ENCODE peak calls at places on chromosomes 3 and 15, in ten cellular contexts. N is gastrocnemius medialis, M is transverse colon, F is body of pancreas, K is fibroblast of lung, C is heart left ventricle, R is choroid plexus epithelial cell, Q is fibroblast of pulmonary artery, E is AG10803, U is AG04450. J is an unnamed sample.

GRCh38 chr3:186626254-186626847 is 13.5 kb downstream of the AHSG start:
- DNase-seq in N (no peak), M (no peak), F (no peak), K (no peak), C (no peak), R (no peak), Q (no peak), E (no peak), U (no peak), J (no peak)

GRCh38 chr3:154862265-154862664 is 217.9 kb upstream of the MME start:
- DNase-seq in N (no peak), M (no peak), F (no peak), K (peak), C (no peak), R (peak), Q (no peak), E (peak), U (peak), J (peak)

GRCh38 chr3:42476225-42477160 is 25.9 kb upstream of the VIPR1 start:
- DNase-seq in N (no peak), M (peak), F (peak), K (no peak), C (no peak), R (no peak), Q (peak), E (no peak), U (no peak), J (peak)

GRCh38 chr3:195044411-195044810 is 226.5 kb downstream of the XXYLT1 start:
- DNase-seq in N (no peak), M (no peak), F (no peak), K (no peak), C (no peak), R (no peak), Q (no peak), E (no peak), U (no peak), J (no peak)

GRCh38 chr3:74515451-74515850 is 99.0 kb downstream of the CNTN3 start:
- DNase-seq in N (no peak), M (no peak), F (no peak), K (no peak), C (no peak), R (peak), Q (no peak), E (no peak), U (no peak), J (no peak)

GRCh38 chr3:11713171-11713570 is 69.5 kb upstream of the VGLL4 start:
- DNase-seq in N (no peak), M (no peak), F (no peak), K (no peak), C (no peak), R (no peak), Q (no peak), E (no peak), U (no peak), J (no peak)

GRCh38 chr15:55703873-55704285 is 39.1 kb downstream of the PRTG start:
- DNase-seq in N (no peak), M (no peak), F (no peak), K (peak), C (no peak), R (peak), Q (peak), E (peak), U (no peak), J (peak)

GRCh38 chr3:50204804-50205718 is at the start of gene SLC38A3:
- DNase-seq in N (no peak), M (no peak), F (peak), K (no peak), C (peak), R (no peak), Q (no peak), E (no peak), U (no peak), J (no peak)

GRCh38 chr15:62850318-62850717 is 192.2 kb upstream of the TPM1 start:
- DNase-seq in N (no peak), M (no peak), F (peak), K (no peak), C (no peak), R (no peak), Q (no peak), E (no peak), U (no peak), J (no peak)

GRCh38 chr3:58452176-58452575 is 18.5 kb upstream of the PDHB start:
- DNase-seq in N (no peak), M (no peak), F (no peak), K (no peak), C (no peak), R (no peak), Q (no peak), E (no peak), U (no peak), J (no peak)

GRCh38 chr3:52682016-52682415 is 3.7 kb downstream of the PBRM1 start:
- DNase-seq in N (no peak), M (no peak), F (no peak), K (peak), C (no peak), R (peak), Q (peak), E (peak), U (no peak), J (peak)

GRCh38 chr3:192545346-192545745 is 182.0 kb downstream of the FGF12 start:
- DNase-seq in N (no peak), M (no peak), F (no peak), K (no peak), C (no peak), R (no peak), Q (no peak), E (no peak), U (no peak), J (no peak)

GRCh38 chr3:183182073-183182472 is 19.5 kb upstream of the LAMP3 start:
- DNase-seq in N (no peak), M (no peak), F (no peak), K (no peak), C (no peak), R (no peak), Q (no peak), E (no peak), U (no peak), J (no peak)

GRCh38 chr3:15646924-15647511 is 45.5 kb downstream of the BTD start:
- DNase-seq in N (peak), M (no peak), F (peak), K (peak), C (peak), R (peak), Q (peak), E (peak), U (peak), J (peak)

GRCh38 chr3:4234894-4235293 is 68.3 kb upstream of the SETMAR start:
- DNase-seq in N (no peak), M (no peak), F (no peak), K (no peak), C (no peak), R (no peak), Q (no peak), E (no peak), U (no peak), J (no peak)

GRCh38 chr3:116338713-116339112 is 106.6 kb downstream of the LSAMP start:
- DNase-seq in N (no peak), M (no peak), F (no peak), K (no peak), C (no peak), R (no peak), Q (no peak), E (no peak), U (no peak), J (no peak)

GRCh38 chr3:194069421-194070219 is 66.3 kb upstream of the HES1 start:
- DNase-seq in N (no peak), M (no peak), F (no peak), K (peak), C (no peak), R (peak), Q (peak), E (peak), U (no peak), J (peak)

GRCh38 chr3:4999626-5000184 is 20.5 kb downstream of the BHLHE40 start:
- DNase-seq in N (no peak), M (no peak), F (no peak), K (no peak), C (no peak), R (no peak), Q (no peak), E (no peak), U (no peak), J (no peak)

GRCh38 chr3:30658328-30659052 is 52.1 kb downstream of the TGFBR2 start:
- DNase-seq in N (no peak), M (no peak), F (no peak), K (peak), C (peak), R (peak), Q (peak), E (peak), U (peak), J (peak)

GRCh38 chr3:179181021-179181472 is 32.9 kb downstream of the PIK3CA start:
- DNase-seq in N (no peak), M (no peak), F (no peak), K (peak), C (no peak), R (peak), Q (peak), E (peak), U (no peak), J (peak)

GRCh38 chr3:100310355-100310965 is 24.1 kb upstream of the NIT2 start:
- DNase-seq in N (no peak), M (no peak), F (no peak), K (no peak), C (no peak), R (no peak), Q (no peak), E (no peak), U (no peak), J (no peak)

GRCh38 chr3:127690823-127691452 is 18.2 kb downstream of the ABTB1 start:
- DNase-seq in N (no peak), M (no peak), F (no peak), K (peak), C (no peak), R (peak), Q (peak), E (peak), U (no peak), J (peak)

GRCh38 chr3:96813820-96814580 is 394 bp upstream of the EPHA6 start:
- DNase-seq in N (no peak), M (peak), F (peak), K (peak), C (peak), R (peak), Q (peak), E (peak), U (no peak), J (peak)

GRCh38 chr15:64016257-64016656 is 30.0 kb downstream of the DAPK2 start:
- DNase-seq in N (no peak), M (no peak), F (no peak), K (no peak), C (no peak), R (no peak), Q (no peak), E (no peak), U (no peak), J (no peak)

GRCh38 chr3:41118461-41119385 is 80.6 kb upstream of the CTNNB1 start:
- DNase-seq in N (no peak), M (peak), F (no peak), K (no peak), C (no peak), R (peak), Q (no peak), E (no peak), U (no peak), J (no peak)

GRCh38 chr3:66475386-66476020 is 25.3 kb downstream of the LRIG1 start:
- DNase-seq in N (no peak), M (no peak), F (peak), K (no peak), C (no peak), R (no peak), Q (no peak), E (no peak), U (no peak), J (no peak)

GRCh38 chr3:185760550-185760949 is 64.3 kb downstream of the IGF2BP2 start:
- DNase-seq in N (no peak), M (no peak), F (no peak), K (no peak), C (no peak), R (no peak), Q (no peak), E (no peak), U (no peak), J (no peak)

GRCh38 chr3:81437683-81438082 is 323.8 kb downstream of the GBE1 start:
- DNase-seq in N (no peak), M (no peak), F (no peak), K (no peak), C (no peak), R (no peak), Q (no peak), E (no peak), U (no peak), J (no peak)

GRCh38 chr15:75673426-75674247 is 25.9 kb downstream of the SNX33 start:
- DNase-seq in N (no peak), M (peak), F (no peak), K (peak), C (peak), R (peak), Q (peak), E (peak), U (no peak), J (peak)

GRCh38 chr15:31016446-31016915 is 25.1 kb upstream of the MTMR10 start:
- DNase-seq in N (no peak), M (no peak), F (no peak), K (peak), C (no peak), R (peak), Q (peak), E (peak), U (no peak), J (peak)
- H3K4me3 ChIP-seq in N (no peak), M (no peak), F (no peak), K (no peak), C (no peak), R (no peak), Q (no peak), E (no peak), U (no peak), J (no peak)

GRCh38 chr15:82074610-82075009 is 28.8 kb upstream of the MEX3B start:
- DNase-seq in N (no peak), M (no peak), F (no peak), K (no peak), C (no peak), R (no peak), Q (no peak), E (no peak), U (no peak), J (no peak)

DNA sequence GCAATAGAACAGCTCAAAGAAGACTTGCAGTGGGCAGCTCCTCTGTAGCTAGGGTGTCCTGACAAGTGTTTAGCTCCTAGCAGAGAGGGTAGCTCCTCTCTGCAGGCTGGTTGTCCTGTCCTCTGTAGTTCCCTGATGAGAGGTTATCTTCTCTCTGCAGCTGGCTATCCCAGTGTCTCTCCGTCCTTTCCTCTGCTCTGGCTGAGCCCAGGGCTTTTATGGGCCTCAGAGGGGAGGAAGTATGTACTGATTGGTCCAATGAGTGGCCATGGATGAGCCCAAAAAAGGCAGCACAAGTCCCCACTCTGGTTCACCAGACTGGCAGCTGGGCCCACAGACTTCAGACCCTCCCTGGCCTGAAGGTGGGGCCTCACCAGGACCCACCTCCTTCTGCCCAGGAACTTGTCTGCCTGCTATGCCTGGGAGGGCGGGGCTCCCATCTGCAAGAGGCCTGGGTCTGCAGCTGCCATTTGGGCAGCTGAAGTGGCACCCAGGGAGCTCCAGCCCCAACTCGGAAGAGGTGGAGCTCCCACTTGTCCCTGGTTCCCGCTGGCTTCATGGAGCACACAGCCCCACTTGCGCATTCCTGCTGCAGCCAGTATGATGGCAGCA is 27.2 kb upstream of the MEX3B start:
- DNase-seq in N (no peak), M (no peak), F (no peak), K (no peak), C (no peak), R (no peak), Q (no peak), E (no peak), U (no peak), J (no peak)
- H3K4me3 ChIP-seq in N (no peak), M (no peak), F (no peak), K (no peak), C (no peak), R (no peak), Q (no peak), E (no peak), U (no peak), J (no peak)

GRCh38 chr3:191094057-191094456 is 105.0 kb upstream of the OSTN start:
- DNase-seq in N (no peak), M (no peak), F (no peak), K (peak), C (no peak), R (peak), Q (peak), E (peak), U (peak), J (peak)
- H3K4me3 ChIP-seq in N (no peak), M (no peak), F (no peak), K (no peak), C (no peak), R (no peak), Q (no peak), E (no peak), U (no peak), J (no peak)

DNA sequence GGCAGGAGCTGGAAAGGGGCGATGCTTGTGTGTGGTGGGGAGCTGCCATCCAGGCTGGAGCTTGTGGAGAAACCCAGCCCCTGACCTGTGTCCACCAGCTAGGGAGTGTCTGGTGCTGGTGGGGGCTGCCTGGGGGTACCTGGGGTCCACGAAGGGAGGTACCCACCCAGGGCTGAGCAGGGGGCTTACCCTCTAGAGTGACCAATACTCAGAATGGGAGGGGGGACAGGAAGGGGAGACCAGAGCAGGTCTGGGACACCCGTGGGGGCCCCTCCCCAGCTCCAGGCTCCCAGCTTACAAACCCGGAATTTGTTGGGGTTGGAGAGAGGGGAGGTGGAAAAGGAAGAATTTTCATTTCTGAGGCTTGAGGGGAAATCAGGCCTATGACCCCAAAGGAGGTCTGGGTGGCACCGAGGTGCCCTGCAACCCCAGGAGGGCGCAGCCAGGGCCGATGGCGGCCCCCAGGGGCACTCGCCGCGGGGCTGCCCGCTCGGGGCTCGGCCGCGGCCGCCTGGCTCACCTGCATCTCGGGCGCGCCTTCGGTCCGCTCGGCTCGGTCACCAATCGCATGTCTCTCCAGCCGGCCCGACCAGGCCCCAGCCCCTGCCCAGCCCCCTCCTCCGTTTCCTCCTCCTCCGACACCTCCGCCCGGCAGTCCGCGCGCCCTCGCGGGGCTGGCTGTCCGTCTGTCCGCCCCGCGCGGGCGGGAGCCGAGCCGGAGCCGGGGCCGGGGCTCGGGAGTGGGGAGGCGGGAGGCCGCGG is 741 bp downstream of the LINGO1 start:
- DNase-seq in N (no peak), M (peak), F (peak), K (no peak), C (no peak), R (no peak), Q (no peak), E (no peak), U (no peak), J (no peak)
- H3K4me3 ChIP-seq in N (peak), M (peak), F (no peak), K (no peak), C (peak), R (no peak), Q (no peak), E (no peak), U (no peak), J (no peak)

DNA sequence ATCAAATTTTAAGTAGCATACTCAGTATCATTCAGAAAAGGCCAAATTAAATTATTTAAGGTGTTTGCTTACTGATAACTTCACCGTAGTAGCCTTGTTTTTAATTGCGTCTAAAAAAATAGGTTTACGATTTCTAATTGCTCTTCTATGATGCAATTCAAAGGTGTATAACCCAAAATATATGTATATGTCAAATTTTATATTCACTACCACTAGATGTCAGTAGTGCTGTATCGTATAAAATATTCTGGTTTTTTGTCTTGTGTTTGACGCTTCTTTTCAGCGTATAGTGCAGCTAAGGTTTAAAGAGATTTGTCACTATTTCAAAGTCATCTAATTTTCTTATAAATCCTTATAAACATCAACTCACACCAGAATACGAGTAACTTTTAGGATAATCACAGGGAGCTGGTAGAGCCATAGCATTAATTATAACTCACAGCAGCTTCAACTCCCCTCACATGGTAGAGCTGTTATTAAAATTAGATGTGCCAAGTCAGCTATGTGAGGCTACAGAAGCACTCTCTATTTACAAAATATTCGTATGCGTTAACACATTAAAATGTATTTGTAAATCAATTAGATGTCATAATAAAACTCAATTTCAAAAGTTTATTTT is 3.5 kb downstream of the PFN2 start:
- DNase-seq in N (no peak), M (no peak), F (no peak), K (peak), C (no peak), R (peak), Q (peak), E (peak), U (no peak), J (peak)
- H3K4me3 ChIP-seq in N (peak), M (no peak), F (no peak), K (peak), C (no peak), R (no peak), Q (no peak), E (no peak), U (peak), J (no peak)

GRCh38 chr3:133745108-133745507 is 1.1 kb upstream of the TF start:
- DNase-seq in N (no peak), M (no peak), F (no peak), K (no peak), C (no peak), R (no peak), Q (no peak), E (no peak), U (no peak), J (no peak)

GRCh38 chr3:133746722-133747086 is 511 bp downstream of the TF start:
- DNase-seq in N (no peak), M (no peak), F (no peak), K (no peak), C (no peak), R (no peak), Q (no peak), E (no peak), U (no peak), J (no peak)

GRCh38 chr3:133745981-133746721 is at the start of gene TF:
- DNase-seq in N (no peak), M (no peak), F (no peak), K (no peak), C (no peak), R (peak), Q (no peak), E (no peak), U (no peak), J (no peak)

GRCh38 chr3:133744241-133744640 is 2.0 kb upstream of the TF start:
- DNase-seq in N (no peak), M (no peak), F (no peak), K (no peak), C (no peak), R (no peak), Q (no peak), E (no peak), U (no peak), J (no peak)

DNA sequence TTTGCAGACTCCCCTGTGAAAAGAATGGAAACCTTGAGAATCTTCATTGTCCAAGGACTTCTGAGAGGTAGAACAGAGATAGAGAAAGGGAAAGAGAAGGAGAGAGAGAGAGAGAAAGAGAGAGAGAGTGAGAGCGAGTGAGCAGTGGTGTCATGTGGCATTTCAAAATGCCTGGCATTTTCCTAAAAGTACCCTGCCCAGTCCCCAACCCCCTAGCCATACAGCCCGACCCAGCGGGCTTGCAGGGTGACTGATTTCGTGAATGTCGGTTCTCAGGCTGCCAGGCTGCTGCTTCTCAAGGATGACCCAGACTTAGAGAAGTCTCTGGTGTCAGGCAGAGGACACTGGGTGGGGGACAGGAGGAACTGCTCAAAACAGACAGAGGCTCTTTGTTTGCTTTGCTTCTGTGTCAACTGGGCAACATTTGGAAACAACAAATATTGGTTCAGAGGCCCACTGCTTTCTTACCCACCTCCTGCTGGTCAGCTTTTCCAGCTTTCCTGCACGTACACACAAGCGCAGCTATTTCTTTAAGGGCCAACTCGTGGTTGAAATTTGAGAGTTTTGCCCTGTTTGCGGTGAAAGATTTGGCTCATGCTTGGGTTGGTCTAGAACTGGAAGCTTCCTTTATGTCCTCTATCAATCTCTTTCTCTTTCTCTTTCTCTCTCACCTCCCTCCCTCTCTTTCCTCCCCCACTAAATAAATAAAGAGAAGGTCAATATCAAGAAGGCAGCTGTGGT is 3.7 kb upstream of the TF start:
- DNase-seq in N (no peak), M (no peak), F (no peak), K (peak), C (no peak), R (peak), Q (peak), E (peak), U (no peak), J (peak)
- H3K4me3 ChIP-seq in N (no peak), M (no peak), F (no peak), K (no peak), C (no peak), R (peak), Q (no peak), E (no peak), U (no peak), J (no peak)